ENCODE peak calls at places on chromosomes 1 and 21, in eight cellular contexts. One of them, this sample, is unnamed. For H3K4me1, the result is how much of the 10 kb centered on the place peaks cover.

GRCh38 chr1:117563492-117563875 is 42.4 kb upstream of the TENT5C start:
- DNase-seq in H1: peak
- DNase-seq in uterus: no peak
- DNase-seq in heart right ventricle: no peak
- DNase-seq in psoas muscle: no peak
- DNase-seq in ascending aorta: no peak
- DNase-seq in vagina: peak
- DNase-seq in pancreas: no peak
- DNase-seq in this sample: no peak

GRCh38 chr21:26555554-26555953 is 17.5 kb downstream of the CYYR1 start:
- DNase-seq in H1: no peak
- DNase-seq in uterus: no peak
- DNase-seq in heart right ventricle: no peak
- DNase-seq in psoas muscle: no peak
- DNase-seq in ascending aorta: no peak
- DNase-seq in vagina: no peak
- DNase-seq in pancreas: no peak
- DNase-seq in this sample: no peak

GRCh38 chr1:231724876-231725647 is 98.5 kb downstream of the DISC1 start:
- DNase-seq in H1: peak
- DNase-seq in uterus: no peak
- DNase-seq in heart right ventricle: peak
- DNase-seq in psoas muscle: no peak
- DNase-seq in ascending aorta: no peak
- DNase-seq in vagina: no peak
- DNase-seq in pancreas: no peak
- DNase-seq in this sample: no peak

GRCh38 chr1:16138772-16139221 is 17.1 kb downstream of the EPHA2 start:
- DNase-seq in H1: no peak
- DNase-seq in uterus: no peak
- DNase-seq in heart right ventricle: no peak
- DNase-seq in psoas muscle: no peak
- DNase-seq in ascending aorta: no peak
- DNase-seq in vagina: no peak
- DNase-seq in pancreas: no peak
- DNase-seq in this sample: no peak

GRCh38 chr1:84117868-84118267 is 26.2 kb upstream of the PRKACB start:
- DNase-seq in H1: no peak
- DNase-seq in uterus: no peak
- DNase-seq in heart right ventricle: no peak
- DNase-seq in psoas muscle: no peak
- DNase-seq in ascending aorta: no peak
- DNase-seq in vagina: no peak
- DNase-seq in pancreas: no peak
- DNase-seq in this sample: peak

GRCh38 chr1:56396524-56397067 is 182.8 kb downstream of the PLPP3 start:
- DNase-seq in H1: no peak
- DNase-seq in uterus: no peak
- DNase-seq in heart right ventricle: no peak
- DNase-seq in psoas muscle: no peak
- DNase-seq in ascending aorta: no peak
- DNase-seq in vagina: no peak
- DNase-seq in pancreas: no peak
- DNase-seq in this sample: peak

GRCh38 chr1:224535641-224536040 is 80.5 kb upstream of the CNIH3 start:
- DNase-seq in H1: no peak
- DNase-seq in uterus: no peak
- DNase-seq in heart right ventricle: no peak
- DNase-seq in psoas muscle: no peak
- DNase-seq in ascending aorta: no peak
- DNase-seq in vagina: peak
- DNase-seq in pancreas: peak
- DNase-seq in this sample: no peak

GRCh38 chr1:186440584-186440983 is 20.3 kb downstream of the PDC start:
- DNase-seq in H1: no peak
- DNase-seq in uterus: no peak
- DNase-seq in heart right ventricle: no peak
- DNase-seq in psoas muscle: no peak
- DNase-seq in ascending aorta: no peak
- DNase-seq in vagina: no peak
- DNase-seq in pancreas: no peak
- DNase-seq in this sample: peak

GRCh38 chr1:236030572-236030971 is 34.3 kb downstream of the NID1 start:
- DNase-seq in H1: no peak
- DNase-seq in uterus: no peak
- DNase-seq in heart right ventricle: no peak
- DNase-seq in psoas muscle: no peak
- DNase-seq in ascending aorta: no peak
- DNase-seq in vagina: no peak
- DNase-seq in pancreas: no peak
- DNase-seq in this sample: no peak

GRCh38 chr1:8004803-8005573 is 21.1 kb downstream of the ERRFI1 start:
- DNase-seq in H1: no peak
- DNase-seq in uterus: peak
- DNase-seq in heart right ventricle: peak
- DNase-seq in psoas muscle: peak
- DNase-seq in ascending aorta: peak
- DNase-seq in vagina: peak
- DNase-seq in pancreas: no peak
- DNase-seq in this sample: peak

GRCh38 chr1:160951443-160952128 is 3.0 kb downstream of the ITLN2 start:
- DNase-seq in H1: peak
- DNase-seq in uterus: no peak
- DNase-seq in heart right ventricle: peak
- DNase-seq in psoas muscle: peak
- DNase-seq in ascending aorta: no peak
- DNase-seq in vagina: no peak
- DNase-seq in pancreas: peak
- DNase-seq in this sample: peak

GRCh38 chr1:152188673-152189591 is 29.9 kb upstream of the RPTN start:
- DNase-seq in H1: peak
- DNase-seq in uterus: peak
- DNase-seq in heart right ventricle: peak
- DNase-seq in psoas muscle: peak
- DNase-seq in ascending aorta: no peak
- DNase-seq in vagina: no peak
- DNase-seq in pancreas: peak
- DNase-seq in this sample: peak

GRCh38 chr21:35303085-35303484 is 254.0 kb upstream of the RUNX1 start:
- DNase-seq in H1: no peak
- DNase-seq in uterus: no peak
- DNase-seq in heart right ventricle: no peak
- DNase-seq in psoas muscle: no peak
- DNase-seq in ascending aorta: no peak
- DNase-seq in vagina: no peak
- DNase-seq in pancreas: no peak
- DNase-seq in this sample: peak

GRCh38 chr1:58064281-58064680 is 482.2 kb downstream of the OMA1 start:
- DNase-seq in H1: no peak
- DNase-seq in uterus: no peak
- DNase-seq in heart right ventricle: no peak
- DNase-seq in psoas muscle: no peak
- DNase-seq in ascending aorta: no peak
- DNase-seq in vagina: no peak
- DNase-seq in pancreas: no peak
- DNase-seq in this sample: no peak

GRCh38 chr1:3330771-3331245 is 123.7 kb upstream of the ARHGEF16 start:
- DNase-seq in H1: no peak
- DNase-seq in uterus: no peak
- DNase-seq in heart right ventricle: no peak
- DNase-seq in psoas muscle: no peak
- DNase-seq in ascending aorta: no peak
- DNase-seq in vagina: no peak
- DNase-seq in pancreas: no peak
- DNase-seq in this sample: no peak

GRCh38 chr21:45886610-45887026 is 95.0 kb upstream of the COL6A1 start:
- DNase-seq in H1: no peak
- DNase-seq in uterus: no peak
- DNase-seq in heart right ventricle: no peak
- DNase-seq in psoas muscle: no peak
- DNase-seq in ascending aorta: no peak
- DNase-seq in vagina: no peak
- DNase-seq in pancreas: no peak
- DNase-seq in this sample: no peak

DNA sequence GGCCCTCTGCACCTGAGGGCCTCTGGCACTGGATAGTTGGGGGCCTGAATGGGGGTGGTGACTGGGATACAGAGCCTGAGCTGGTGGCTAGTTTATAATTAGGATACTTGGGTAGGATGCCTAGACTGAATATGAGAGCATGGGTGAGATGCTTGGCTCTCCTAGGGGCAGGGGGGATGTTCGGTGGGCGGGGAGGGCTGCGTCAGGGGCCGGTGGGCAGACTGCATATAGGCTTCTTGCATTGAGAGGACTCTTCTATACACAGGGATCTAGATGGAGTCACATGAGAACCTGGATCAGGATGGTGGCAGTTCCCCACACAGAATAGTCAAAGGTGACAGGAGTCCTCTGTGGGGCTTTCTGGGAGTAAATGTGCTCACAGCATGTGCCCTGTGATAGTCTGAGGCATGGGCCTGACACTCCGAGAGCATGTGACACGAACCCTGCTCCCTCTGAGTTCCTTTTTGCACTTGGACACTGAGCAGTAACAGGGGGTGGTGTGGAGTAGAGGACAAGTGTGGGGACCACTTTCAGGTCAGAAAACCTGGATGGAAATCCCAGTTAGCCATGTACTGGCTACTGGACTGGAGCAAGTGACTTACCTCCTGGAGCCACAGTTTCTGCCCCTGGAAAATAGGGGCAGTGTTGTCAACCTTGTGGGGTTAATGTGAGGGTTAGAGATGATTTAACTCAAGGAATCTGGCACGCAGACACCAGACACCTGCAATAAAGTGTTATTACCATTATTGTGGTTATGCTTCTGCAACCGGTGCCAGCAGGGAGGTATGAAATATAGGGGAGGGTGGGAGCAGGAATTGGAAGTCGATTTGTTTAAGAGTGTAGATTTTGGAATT is 2.2 kb downstream of the MAP7D1 start:
- DNase-seq in H1: no peak
- DNase-seq in uterus: no peak
- DNase-seq in heart right ventricle: no peak
- DNase-seq in psoas muscle: no peak
- DNase-seq in ascending aorta: no peak
- DNase-seq in vagina: no peak
- DNase-seq in pancreas: no peak
- DNase-seq in this sample: no peak
- H3K4me1 ChIP-seq in H1: under half
- H3K4me1 ChIP-seq in uterus: under half
- H3K4me1 ChIP-seq in heart right ventricle: half or more
- H3K4me1 ChIP-seq in psoas muscle: half or more
- H3K4me1 ChIP-seq in ascending aorta: under half
- H3K4me1 ChIP-seq in vagina: half or more
- H3K4me1 ChIP-seq in pancreas: under half
- H3K4me1 ChIP-seq in this sample: under half

GRCh38 chr1:69167876-69168275 is 399.8 kb upstream of the LRRC7 start:
- DNase-seq in H1: no peak
- DNase-seq in uterus: no peak
- DNase-seq in heart right ventricle: no peak
- DNase-seq in psoas muscle: no peak
- DNase-seq in ascending aorta: no peak
- DNase-seq in vagina: no peak
- DNase-seq in pancreas: no peak
- DNase-seq in this sample: no peak
- H3K27ac ChIP-seq in H1: no peak
- H3K27ac ChIP-seq in uterus: no peak
- H3K27ac ChIP-seq in heart right ventricle: no peak
- H3K27ac ChIP-seq in psoas muscle: no peak
- H3K27ac ChIP-seq in ascending aorta: no peak
- H3K27ac ChIP-seq in vagina: no peak
- H3K27ac ChIP-seq in pancreas: no peak
- H3K27ac ChIP-seq in this sample: no peak

GRCh38 chr1:202315576-202316168 is 26.1 kb downstream of the UBE2T start:
- DNase-seq in H1: peak
- DNase-seq in uterus: peak
- DNase-seq in heart right ventricle: peak
- DNase-seq in psoas muscle: peak
- DNase-seq in ascending aorta: no peak
- DNase-seq in vagina: peak
- DNase-seq in pancreas: peak
- DNase-seq in this sample: peak

GRCh38 chr1:202320081-202320405 is 21.7 kb downstream of the UBE2T start:
- DNase-seq in H1: no peak
- DNase-seq in uterus: no peak
- DNase-seq in heart right ventricle: no peak
- DNase-seq in psoas muscle: no peak
- DNase-seq in ascending aorta: no peak
- DNase-seq in vagina: peak
- DNase-seq in pancreas: no peak
- DNase-seq in this sample: no peak

GRCh38 chr1:202317941-202318925 is 23.5 kb downstream of the UBE2T start:
- DNase-seq in H1: no peak
- DNase-seq in uterus: no peak
- DNase-seq in heart right ventricle: no peak
- DNase-seq in psoas muscle: no peak
- DNase-seq in ascending aorta: no peak
- DNase-seq in vagina: peak
- DNase-seq in pancreas: no peak
- DNase-seq in this sample: no peak

GRCh38 chr1:202316186-202316585 is 25.6 kb downstream of the UBE2T start:
- DNase-seq in H1: no peak
- DNase-seq in uterus: no peak
- DNase-seq in heart right ventricle: no peak
- DNase-seq in psoas muscle: no peak
- DNase-seq in ascending aorta: no peak
- DNase-seq in vagina: peak
- DNase-seq in pancreas: no peak
- DNase-seq in this sample: no peak

GRCh38 chr1:202319381-202320080 is 22.2 kb downstream of the UBE2T start:
- DNase-seq in H1: no peak
- DNase-seq in uterus: no peak
- DNase-seq in heart right ventricle: no peak
- DNase-seq in psoas muscle: no peak
- DNase-seq in ascending aorta: no peak
- DNase-seq in vagina: peak
- DNase-seq in pancreas: no peak
- DNase-seq in this sample: no peak
- TF ChIP-seq CTCF in H1: no peak
- TF ChIP-seq CTCF in uterus: no peak
- TF ChIP-seq CTCF in heart right ventricle: no peak
- TF ChIP-seq CTCF in psoas muscle: no peak
- TF ChIP-seq CTCF in ascending aorta: no peak
- TF ChIP-seq CTCF in vagina: no peak
- TF ChIP-seq CTCF in pancreas: no peak
- TF ChIP-seq CTCF in this sample: no peak

DNA sequence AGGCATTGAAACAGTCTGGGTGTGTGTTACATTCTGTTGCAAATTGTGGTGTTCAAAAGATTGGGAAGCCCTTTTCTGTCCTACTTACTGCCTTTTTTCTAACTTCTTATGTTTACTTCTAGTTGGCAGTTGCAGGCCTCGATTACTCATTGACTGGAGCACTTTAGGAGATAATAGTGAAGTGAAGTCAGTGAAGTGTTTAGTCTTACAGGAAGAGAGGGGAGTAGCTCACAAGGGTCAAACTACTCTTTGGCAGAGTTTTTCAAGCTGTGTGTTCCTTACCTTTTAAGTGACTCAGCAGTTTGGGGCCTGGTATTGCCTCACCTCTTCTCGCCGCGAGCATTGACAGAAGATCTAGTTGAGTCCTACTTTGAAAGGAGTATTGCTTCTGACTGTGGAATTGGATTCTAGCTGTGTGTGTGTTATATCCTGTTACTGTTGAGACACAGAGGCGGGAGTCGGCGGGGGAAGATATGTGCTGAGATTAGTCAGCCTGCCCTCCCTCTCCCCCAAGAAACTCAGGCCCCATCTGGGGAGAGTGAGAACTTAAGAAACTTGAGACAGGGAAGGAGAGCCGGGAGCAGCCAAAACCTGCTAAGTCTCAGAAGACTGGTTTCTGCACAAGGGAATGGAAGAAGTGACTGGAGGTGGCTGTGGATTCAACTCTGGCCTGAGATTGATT is 19.3 kb downstream of the AHCYL1 start:
- DNase-seq in H1: peak
- DNase-seq in uterus: peak
- DNase-seq in heart right ventricle: peak
- DNase-seq in psoas muscle: peak
- DNase-seq in ascending aorta: peak
- DNase-seq in vagina: peak
- DNase-seq in pancreas: peak
- DNase-seq in this sample: peak
- H3K4me1 ChIP-seq in H1: under half
- H3K4me1 ChIP-seq in uterus: under half
- H3K4me1 ChIP-seq in heart right ventricle: half or more
- H3K4me1 ChIP-seq in psoas muscle: half or more
- H3K4me1 ChIP-seq in ascending aorta: under half
- H3K4me1 ChIP-seq in vagina: half or more
- H3K4me1 ChIP-seq in pancreas: under half
- H3K4me1 ChIP-seq in this sample: under half